ENCODE peak calls at places on chromosomes 6 and 20, in six cellular contexts. F is adrenal gland; J is fibroblast of lung; Q is CD8-positive, alpha-beta T cell; D is heart right ventricle; P is AG04450. U is an unnamed sample.

GRCh38 chr6:117531346-117531745 is 48.9 kb downstream of the DCBLD1 start:
- DNase-seq in P (no peak), D (no peak), Q (no peak), J (no peak), F (no peak), U (no peak)

GRCh38 chr6:132289761-132290160 is 111.5 kb downstream of the MOXD1 start:
- DNase-seq in Q (no peak), P (no peak), D (no peak), J (no peak), F (no peak), U (no peak)

GRCh38 chr6:111086685-111087084 is 618 bp upstream of the SLC16A10 start:
- DNase-seq in J (no peak), Q (no peak), P (no peak), F (no peak), D (no peak), U (no peak)

GRCh38 chr6:89372506-89372901 is 20.0 kb upstream of the UBE2J1 start:
- DNase-seq in J (no peak), D (no peak), Q (no peak), F (no peak), P (no peak), U (no peak)

GRCh38 chr6:108546079-108547049 is 14.4 kb upstream of the FOXO3 start:
- DNase-seq in J (no peak), Q (no peak), F (no peak), P (no peak), D (no peak), U (no peak)

GRCh38 chr6:130364224-130364780 is 1.5 kb upstream of the TMEM200A start:
- DNase-seq in D (no peak), J (no peak), F (no peak), Q (no peak), P (no peak), U (no peak)

GRCh38 chr6:35911871-35912653 is 8.8 kb downstream of the SRPK1 start:
- DNase-seq in J (peak), Q (no peak), F (peak), D (no peak), P (no peak), U (no peak)

GRCh38 chr6:77910826-77911225 is 258.0 kb downstream of the MEI4 start:
- DNase-seq in D (no peak), P (no peak), F (no peak), Q (no peak), J (no peak), U (no peak)

GRCh38 chr20:63008541-63009043 is 1.8 kb upstream of the BHLHE23 start:
- DNase-seq in P (no peak), D (no peak), F (no peak), J (no peak), Q (no peak), U (no peak)

GRCh38 chr6:12572884-12573824 is 143.4 kb upstream of the PHACTR1 start:
- DNase-seq in F (no peak), Q (no peak), D (no peak), J (peak), P (no peak), U (no peak)

GRCh38 chr6:110322151-110323003 is 35.8 kb downstream of the METTL24 start:
- DNase-seq in P (no peak), D (no peak), F (no peak), J (no peak), Q (no peak), U (no peak)

GRCh38 chr6:76166874-76167273 is 94.4 kb upstream of the IMPG1 start:
- DNase-seq in Q (no peak), P (no peak), F (no peak), D (no peak), J (no peak), U (no peak)

GRCh38 chr6:52877168-52877567 is 32.3 kb downstream of the GSTA3 start:
- DNase-seq in D (no peak), J (peak), F (no peak), P (peak), Q (no peak), U (no peak)

GRCh38 chr6:52881662-52881995 is 27.9 kb downstream of the GSTA3 start:
- DNase-seq in Q (no peak), F (no peak), D (no peak), P (no peak), J (no peak), U (no peak)

GRCh38 chr6:52877786-52878185 is 31.7 kb downstream of the GSTA3 start:
- DNase-seq in F (no peak), D (no peak), J (peak), P (no peak), Q (no peak), U (no peak)

GRCh38 chr6:52887912-52888535 is 21.5 kb downstream of the GSTA3 start:
- DNase-seq in Q (no peak), D (no peak), F (no peak), J (peak), P (no peak), U (no peak)

DNA sequence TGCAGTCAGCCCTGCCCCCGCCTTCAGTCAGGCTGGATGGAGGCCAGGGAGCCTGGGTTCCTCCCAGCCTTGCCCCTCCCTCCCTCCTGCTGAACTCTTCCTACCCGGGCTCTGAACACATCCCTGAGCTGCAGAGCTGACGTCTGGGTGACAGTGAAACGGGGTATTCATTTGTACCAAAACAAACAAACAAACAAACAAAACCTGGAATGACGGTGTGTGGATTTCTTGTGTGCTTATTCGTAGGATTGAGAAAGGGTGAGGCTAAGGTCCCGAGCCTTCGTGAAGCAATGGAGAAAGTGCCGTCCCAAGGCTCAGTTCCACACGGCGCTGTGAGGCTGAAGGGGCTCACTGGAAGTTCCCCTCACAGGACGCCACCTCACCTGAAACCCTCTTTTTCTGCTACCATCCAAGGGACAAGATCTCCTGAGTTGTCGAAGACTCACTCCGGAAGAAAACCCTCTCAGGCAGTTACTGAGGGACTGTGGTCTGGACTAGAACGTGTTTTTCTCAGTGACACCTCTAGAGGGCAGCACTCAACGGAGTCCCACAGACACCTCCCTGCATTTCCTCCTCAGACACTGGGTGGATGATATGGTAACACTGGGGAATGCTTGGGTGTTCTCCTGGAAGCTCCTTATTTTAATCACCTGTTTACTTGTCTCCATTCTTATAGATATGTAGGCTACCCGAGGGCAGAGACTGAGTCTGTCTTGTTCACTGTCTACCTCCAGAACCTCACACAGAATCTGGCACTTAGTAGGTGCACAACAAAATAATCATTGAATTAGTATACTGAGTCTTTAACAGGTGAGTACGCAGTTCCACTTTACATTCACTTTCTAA is 27.3 kb downstream of the GSTA3 start:
- DNase-seq in F (peak), J (peak), D (peak), Q (peak), P (peak), U (peak)
- H3K27ac ChIP-seq in F (peak), J (peak), D (no peak), Q (no peak), P (no peak), U (peak)

DNA sequence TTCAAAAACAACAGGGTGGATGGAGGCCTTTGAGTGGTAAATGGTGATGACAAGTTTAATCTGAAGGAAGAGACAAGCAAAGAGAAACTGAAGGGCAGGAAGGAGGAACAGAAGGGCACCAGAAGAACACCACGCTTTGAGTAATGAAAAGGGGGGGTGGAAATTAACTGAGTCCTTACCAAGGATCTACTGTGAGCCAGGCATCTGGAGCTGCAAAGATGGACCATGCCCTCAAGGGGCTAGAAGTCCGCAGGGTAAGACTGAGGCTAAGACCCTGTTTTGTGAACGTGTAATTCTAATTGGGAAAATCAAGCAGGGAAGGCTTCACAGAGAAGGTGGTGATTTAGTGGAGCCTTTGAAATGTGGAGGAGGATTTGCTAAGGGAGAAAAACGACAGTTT is 1.6 kb downstream of the NDRG3 start:
- DNase-seq in P (no peak), D (no peak), J (no peak), F (no peak), Q (no peak), U (no peak)
- H3K27ac ChIP-seq in P (no peak), D (peak), J (no peak), F (peak), Q (no peak), U (no peak)

GRCh38 chr6:31558318-31558625 is 10.9 kb downstream of the NFKBIL1 start:
- DNase-seq in J (no peak), F (no peak), Q (no peak), P (no peak), D (no peak), U (no peak)
- H3K27ac ChIP-seq in J (no peak), F (peak), Q (no peak), P (no peak), D (peak), U (no peak)

DNA sequence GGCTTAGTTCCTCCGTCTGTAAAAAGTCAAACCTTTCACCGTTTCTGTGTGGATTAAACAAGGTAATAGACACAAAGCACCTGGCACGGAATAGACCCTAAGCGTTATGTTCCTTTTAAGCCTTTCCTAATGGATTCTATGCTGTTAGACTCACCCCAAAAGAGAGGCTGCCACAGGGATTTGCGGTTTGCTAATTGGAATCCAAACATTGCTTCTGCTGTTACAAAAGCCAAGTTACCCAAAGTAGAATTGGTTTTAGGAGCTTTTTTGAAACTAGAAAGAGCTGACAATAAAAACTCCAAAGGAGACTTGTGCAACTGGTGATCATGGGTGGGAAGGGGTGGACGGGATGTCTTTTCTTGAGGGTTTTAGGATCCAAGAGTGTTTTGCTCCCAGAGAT is 178.0 kb downstream of the BMP7 start:
- DNase-seq in Q (no peak), J (no peak), P (no peak), D (no peak), F (no peak), U (no peak)
- H3K27ac ChIP-seq in Q (no peak), J (no peak), P (no peak), D (no peak), F (no peak), U (no peak)

DNA sequence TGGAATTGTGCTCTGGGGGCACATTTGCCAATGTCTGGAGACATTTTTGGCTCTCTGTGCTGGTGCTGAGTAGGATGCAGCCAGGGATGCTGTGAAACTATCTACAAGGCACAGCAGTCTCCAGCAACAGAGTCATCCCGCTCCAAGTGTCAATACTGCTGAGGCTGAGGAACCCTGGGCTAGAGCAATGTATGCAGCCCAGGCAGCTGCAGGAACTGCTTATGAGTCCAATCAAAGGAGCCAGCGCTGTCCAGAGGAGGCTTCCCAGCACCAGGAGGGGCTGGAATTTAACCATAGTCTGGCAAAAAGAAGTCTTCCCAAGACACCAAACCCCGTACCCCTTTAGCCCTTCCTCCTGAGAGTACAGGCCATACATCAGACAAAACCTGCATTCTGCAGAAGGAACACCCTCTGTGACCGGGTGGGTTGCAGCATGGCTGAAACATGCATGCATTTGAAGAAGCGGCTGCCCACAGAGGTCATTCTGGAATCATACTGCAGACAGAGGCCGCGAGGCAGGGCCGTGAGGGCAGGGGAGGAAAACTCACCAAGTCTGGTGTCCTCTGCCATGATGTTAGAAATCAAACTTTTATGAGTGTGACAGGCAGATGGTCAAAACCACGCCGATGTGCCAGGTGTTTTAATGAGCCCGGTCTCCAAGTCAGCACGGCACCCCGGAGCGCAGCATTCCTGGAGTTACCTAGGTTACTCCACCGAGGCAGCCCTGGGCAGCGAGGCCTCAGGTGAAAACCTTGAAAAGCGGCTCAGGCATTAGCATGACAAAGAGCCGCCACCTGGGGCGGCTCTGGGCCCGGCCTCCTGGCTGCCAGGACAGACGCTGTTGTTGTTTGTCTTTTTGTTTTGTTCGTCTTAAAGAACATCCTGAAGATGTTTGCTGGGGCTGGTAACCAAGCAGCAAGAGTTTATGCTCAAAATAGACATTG is 255.4 kb downstream of the ERMARD start:
- DNase-seq in P (no peak), D (no peak), J (no peak), F (no peak), Q (no peak), U (no peak)
- H3K27ac ChIP-seq in P (no peak), D (no peak), J (no peak), F (no peak), Q (no peak), U (no peak)

GRCh38 chr6:82362144-82362543 is 1.5 kb upstream of the TPBG start:
- DNase-seq in Q (no peak), F (no peak), P (no peak), D (no peak), J (no peak), U (no peak)
- H3K27ac ChIP-seq in Q (no peak), F (no peak), P (no peak), D (no peak), J (peak), U (no peak)

DNA sequence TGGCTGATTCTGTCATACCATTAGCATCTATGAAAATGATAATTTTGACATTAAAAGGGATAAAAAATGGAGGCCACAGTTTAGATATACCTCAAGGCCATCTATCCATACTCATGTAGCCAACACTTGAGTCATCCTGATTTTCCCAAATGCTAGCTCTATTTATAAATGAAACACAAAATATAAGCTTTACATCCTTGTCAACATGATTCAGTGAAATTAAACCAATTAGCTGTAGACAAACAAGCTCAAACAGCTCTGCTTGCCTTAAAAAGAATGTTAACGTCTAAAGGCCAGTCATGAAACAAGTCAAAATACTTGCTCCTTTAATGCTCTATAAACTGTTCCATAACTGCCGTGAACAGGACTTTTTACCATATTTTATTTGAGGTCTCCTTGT is 40.3 kb downstream of the ABRACL start:
- DNase-seq in J (no peak), P (no peak), Q (no peak), F (no peak), D (no peak), U (no peak)
- H3K27ac ChIP-seq in J (no peak), P (no peak), Q (no peak), F (no peak), D (no peak), U (no peak)

DNA sequence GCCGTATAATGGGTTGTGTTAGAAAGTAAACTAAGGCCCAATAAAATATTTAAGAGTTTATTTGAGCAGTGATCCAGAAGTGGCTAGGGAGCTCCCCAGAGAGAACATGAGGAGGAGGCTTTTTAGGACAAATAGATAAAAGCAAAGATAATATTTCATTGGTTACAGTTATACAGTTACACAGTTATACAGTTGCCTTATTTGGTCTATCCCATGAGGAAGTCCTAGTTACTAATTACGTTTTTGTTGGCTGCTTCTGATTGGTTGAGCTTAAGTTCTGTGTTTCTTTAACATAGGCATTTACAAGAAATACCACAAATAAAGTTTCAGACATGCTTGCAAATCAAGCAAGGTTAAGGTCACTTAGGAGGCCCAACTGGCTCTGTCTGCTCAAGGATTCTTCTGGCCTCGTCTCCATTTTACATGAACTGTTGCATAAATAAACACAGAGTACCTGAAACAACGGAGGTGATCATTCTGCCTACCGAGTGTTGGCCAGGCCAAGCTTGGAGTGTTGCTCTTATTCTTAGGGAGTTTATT is 7.0 kb downstream of the UBD start:
- DNase-seq in J (peak), Q (no peak), F (no peak), D (peak), P (peak), U (no peak)
- H3K27ac ChIP-seq in J (no peak), Q (no peak), F (no peak), D (no peak), P (no peak), U (no peak)

GRCh38 chr6:169960891-169961611 is 209.6 kb downstream of the ERMARD start:
- DNase-seq in D (no peak), P (no peak), Q (no peak), F (peak), J (no peak), U (no peak)
- H3K27ac ChIP-seq in D (no peak), P (no peak), Q (no peak), F (no peak), J (no peak), U (no peak)

U was measured in testis.